ENCODE peak calls at places on chromosomes 11 and 22, in nine cellular contexts. O is mammary epithelial cell, Q is fibroblast of mammary gland, G is GM13977, M is pancreas, W is fibroblast of pulmonary artery, U is AG09319, D is brain microvascular endothelial cell, I is Calu3. K is an unnamed sample.

GRCh38 chr11:44638032-44638431 is 72.6 kb downstream of the CD82 start:
- DNase-seq in U (no peak), I (no peak), G (no peak), O (peak; percentile 20), Q (no peak), W (no peak), M (peak; percentile 4), D (no peak), K (no peak)

GRCh38 chr11:121082670-121083069 is 18.4 kb upstream of the TECTA start:
- DNase-seq in I (no peak), U (no peak), G (no peak), D (no peak), M (no peak), Q (no peak), O (no peak), W (peak; percentile 24), K (no peak)

GRCh38 chr11:46901156-46901555 is 17.2 kb downstream of the LRP4 start:
- DNase-seq in D (no peak), W (no peak), Q (no peak), M (no peak), O (peak; percentile 27), G (no peak), I (no peak), U (no peak), K (no peak)

GRCh38 chr22:46354993-46355305 is 19.4 kb downstream of the TRMU start:
- DNase-seq in O (no peak), W (no peak), G (no peak), U (no peak), I (no peak), D (no peak), M (no peak), Q (no peak), K (no peak)

GRCh38 chr11:129211397-129211796 is 19.3 kb upstream of the ARHGAP32 start:
- DNase-seq in I (no peak), W (no peak), Q (no peak), O (peak; percentile 22), D (no peak), U (no peak), M (no peak), G (no peak), K (no peak)

GRCh38 chr11:111463276-111463675 is 48.9 kb downstream of the BTG4 start:
- DNase-seq in G (no peak), U (no peak), W (no peak), Q (no peak), D (no peak), M (no peak), I (no peak), O (no peak), K (no peak)

GRCh38 chr22:24183321-24184031 is 2.2 kb downstream of the SUSD2 start:
- DNase-seq in U (no peak), G (no peak), Q (no peak), I (peak; percentile 76), O (no peak), W (no peak), D (no peak), M (peak; percentile 70), K (no peak)

GRCh38 chr22:47176573-47177333 is 414.3 kb downstream of the TBC1D22A start:
- DNase-seq in G (no peak), U (no peak), D (no peak), O (no peak), W (no peak), M (no peak), I (no peak), Q (no peak), K (no peak)

GRCh38 chr22:45535400-45535799 is 32.7 kb downstream of the FBLN1 start:
- DNase-seq in I (no peak), W (no peak), D (no peak), G (no peak), U (no peak), Q (no peak), O (no peak), M (no peak), K (no peak)

DNA sequence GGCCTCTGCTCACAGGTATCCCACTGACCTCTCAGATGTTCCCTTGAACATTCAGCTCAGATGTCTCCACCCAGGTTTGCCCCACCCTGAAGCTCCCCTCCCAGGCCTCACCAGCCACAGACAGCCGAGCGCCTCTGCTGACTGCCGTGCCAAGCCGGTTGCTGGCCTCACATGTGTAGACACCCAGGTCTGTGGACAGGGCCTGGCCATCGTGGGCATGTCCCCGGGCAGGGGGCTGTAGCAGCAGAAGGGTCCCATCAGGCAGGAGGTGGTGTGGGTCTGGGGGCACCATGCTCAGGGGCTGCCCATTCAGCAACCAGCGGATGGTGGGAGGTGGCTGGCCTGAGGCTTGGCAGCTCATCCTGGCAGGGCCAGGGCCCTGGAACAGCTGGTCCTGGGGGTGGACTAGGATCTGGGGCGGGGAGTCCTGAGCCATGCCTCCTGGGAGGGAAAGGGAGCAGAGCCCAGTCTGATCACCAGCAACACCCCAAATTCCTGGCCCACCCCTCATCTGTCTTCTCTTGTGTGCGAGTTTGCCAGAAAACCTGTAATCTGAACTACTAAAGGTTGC is 759 bp downstream of the ROBO4 start:
- DNase-seq in M (no peak), U (peak; percentile 40), W (no peak), O (no peak), G (no peak), I (no peak), D (no peak), Q (peak; percentile 61), K (peak; percentile 46)
- TF ChIP-seq CTCF in M (no peak), U (no peak), W (no peak), O (no peak), G (no peak), I (no peak), D (no peak), Q (no peak), K (no peak)

DNA sequence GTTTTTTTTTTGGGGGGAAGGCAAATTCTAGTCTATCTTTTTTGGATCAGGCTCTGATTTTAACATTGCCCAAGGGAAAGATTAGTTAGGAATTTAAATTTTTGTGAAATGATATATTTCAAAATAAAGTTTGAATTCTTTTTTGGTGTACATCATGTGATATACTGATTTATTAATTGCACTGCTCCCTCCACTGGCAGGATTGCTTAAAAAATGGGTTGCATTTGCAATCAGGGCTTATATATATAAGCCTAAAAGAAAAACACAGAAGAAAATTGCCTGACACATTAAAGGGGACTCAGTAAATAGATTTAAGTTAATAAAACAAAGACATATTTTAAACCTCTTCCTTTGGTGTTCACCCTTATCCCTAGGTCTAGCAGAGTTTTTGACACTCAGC is 1.2 kb downstream of the DYNC2H1 start:
- DNase-seq in I (no peak), W (peak; percentile 64), M (no peak), G (no peak), O (peak; percentile 17), D (peak; percentile 59), Q (peak; percentile 65), U (no peak), K (no peak)
- TF ChIP-seq CTCF in I (no peak), W (peak; percentile 48), M (no peak), G (no peak), O (peak; percentile 43), D (peak; percentile 45), Q (peak; percentile 46), U (peak; percentile 41), K (peak; percentile 37)

GRCh38 chr11:67274768-67275605 is 8.7 kb downstream of the GRK2 start:
- DNase-seq in G (no peak), I (no peak), U (no peak), M (peak; percentile 70), D (no peak), O (no peak), W (no peak), Q (no peak), K (no peak)

GRCh38 chr11:67278135-67278938 is 10.8 kb upstream of the ANKRD13D start:
- DNase-seq in I (no peak), G (no peak), U (no peak), O (no peak), M (peak; percentile 65), D (no peak), W (no peak), Q (no peak), K (no peak)

GRCh38 chr11:67275606-67276409 is 9.5 kb downstream of the GRK2 start:
- DNase-seq in O (no peak), U (no peak), G (no peak), M (peak; percentile 54), D (no peak), I (no peak), W (no peak), Q (no peak), K (no peak)

GRCh38 chr11:67277231-67277961 is 11.1 kb downstream of the GRK2 start:
- DNase-seq in O (peak; percentile 47), I (no peak), M (peak; percentile 76), D (no peak), U (no peak), W (peak; percentile 82), Q (peak; percentile 65), G (peak; percentile 93), K (peak; percentile 90)

DNA sequence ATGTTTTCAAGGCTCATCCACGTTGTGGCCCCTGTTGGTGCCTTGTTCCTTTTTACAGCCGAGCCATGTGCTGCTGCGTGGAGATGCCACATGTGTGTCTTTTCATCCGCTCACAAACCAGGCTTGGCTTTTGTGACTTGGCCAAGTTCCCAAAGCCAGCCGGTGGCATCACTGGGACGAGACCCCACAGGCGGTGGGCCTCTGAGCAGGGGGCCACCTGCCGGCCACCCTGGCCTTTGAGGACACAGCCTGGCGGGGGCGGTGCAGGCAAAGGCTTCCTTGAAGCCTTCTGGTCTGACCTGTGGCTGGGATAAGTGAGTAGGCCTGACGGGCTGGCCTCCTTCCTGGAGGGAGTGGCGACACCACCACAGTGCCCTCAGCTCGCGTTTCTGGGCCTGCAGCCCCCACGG is 10.6 kb downstream of the GRK2 start:
- DNase-seq in D (no peak), W (peak; percentile 33), M (peak; percentile 60), O (no peak), U (no peak), I (no peak), G (no peak), Q (peak; percentile 67), K (peak; percentile 68)
- TF ChIP-seq CTCF in D (peak; percentile 55), W (peak; percentile 6), M (no peak), O (peak; percentile 7), U (peak; percentile 27), I (no peak), G (peak; percentile 67), Q (peak; percentile 26), K (peak; percentile 28)

GRCh38 chr11:68821670-68822069 is 20.0 kb downstream of the CPT1A start:
- DNase-seq in I (no peak), G (no peak), W (no peak), O (no peak), M (no peak), U (no peak), Q (no peak), D (no peak), K (no peak)
- TF ChIP-seq CTCF in I (no peak), G (no peak), W (no peak), O (no peak), M (no peak), U (no peak), Q (no peak), D (peak; percentile 43), K (no peak)

DNA sequence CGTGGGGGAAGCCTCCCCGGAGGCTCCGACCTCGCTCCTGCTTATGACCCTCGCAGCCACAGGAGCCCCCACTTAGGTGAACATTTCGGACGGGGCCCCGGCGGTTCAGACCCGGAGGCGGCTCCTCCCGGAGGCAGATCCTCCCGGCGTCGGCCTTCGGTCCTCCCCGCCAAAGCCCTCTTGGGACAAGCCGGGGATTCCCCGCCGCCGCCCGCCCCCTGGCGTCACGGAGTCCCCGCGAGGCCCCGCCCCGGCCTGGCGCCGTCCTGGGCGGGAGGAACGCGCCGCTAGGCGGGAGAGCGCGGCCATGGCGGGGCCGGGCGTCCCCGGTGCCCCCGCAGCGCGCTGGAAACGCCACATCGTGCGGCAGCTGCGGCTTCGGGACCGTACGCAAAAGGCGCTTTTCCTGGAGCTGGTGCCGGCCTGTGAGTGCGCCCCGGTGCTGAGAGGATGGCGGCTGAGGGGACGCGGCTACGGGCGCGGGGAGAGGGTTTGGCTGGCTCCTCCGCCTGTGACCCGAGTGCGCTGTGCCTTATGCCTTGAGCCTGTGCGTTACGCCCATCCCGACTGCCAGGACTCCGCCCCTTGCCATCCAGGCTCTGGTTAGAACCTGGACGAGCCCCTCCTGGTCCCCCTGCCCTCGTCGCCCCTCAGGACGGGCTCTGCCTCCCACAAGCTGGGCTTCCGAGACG is at the start of gene ATG16L2:
- DNase-seq in I (peak; percentile 94), O (peak; percentile 89), D (peak; percentile 65), W (peak; percentile 80), U (peak; percentile 59), M (peak; percentile 95), G (peak; percentile 97), Q (peak; percentile 70), K (peak; percentile 82)
- TF ChIP-seq CTCF in I (no peak), O (no peak), D (no peak), W (no peak), U (no peak), M (no peak), G (peak; percentile 40), Q (no peak), K (no peak)